ENCODE peak calls at places on chromosomes 6 and 20, in four cellular contexts. G is glutamatergic neuron, J is A172, V is H7. W is an unnamed sample.
A peak's percentile ranks its signal among the peaks of the same experiment; 100 is the strongest.

GRCh38 chr6:21149460-21149859 is 444.1 kb upstream of the SOX4 start:
- DNase-seq in G (no peak), J (peak; percentile 70), V (no peak), W (no peak)

GRCh38 chr6:131281471-131282270 is 146.4 kb downstream of the AKAP7 start:
- DNase-seq in G (no peak), J (no peak), V (peak; percentile 11), W (no peak)

GRCh38 chr20:35953411-35954199 is 697 bp downstream of the SCAND1 start:
- DNase-seq in G (peak; percentile 64), J (peak; percentile 14), V (peak; percentile 75), W (peak; percentile 19)

GRCh38 chr6:33299237-33299944 is 649 bp upstream of the RGL2 start:
- DNase-seq in G (peak; percentile 94), J (peak; percentile 86), V (peak; percentile 94), W (peak; percentile 75)

GRCh38 chr20:64115171-64115911 is 8.0 kb upstream of the NPBWR2 start:
- DNase-seq in G (peak; percentile 13), J (no peak), V (no peak), W (no peak)

GRCh38 chr6:138396709-138397108 is 7.3 kb upstream of the HEBP2 start:
- DNase-seq in G (no peak), J (no peak), V (no peak), W (no peak)

GRCh38 chr20:32648761-32649615 is 24.8 kb downstream of the C20orf203 start:
- DNase-seq in G (no peak), J (peak; percentile 14), V (peak; percentile 43), W (peak; percentile 82)

GRCh38 chr6:13916230-13916944 is 8.4 kb upstream of the RNF182 start:
- DNase-seq in G (no peak), J (peak; percentile 10), V (no peak), W (peak; percentile 58)

GRCh38 chr20:62616728-62617621 is 25.3 kb upstream of the SLCO4A1 start:
- DNase-seq in G (peak; percentile 89), J (peak; percentile 71), V (peak; percentile 96), W (peak; percentile 37)

GRCh38 chr6:169788809-169789145 is 37.4 kb downstream of the ERMARD start:
- DNase-seq in G (no peak), J (no peak), V (no peak), W (no peak)

GRCh38 chr6:74764486-74764885 is 441.4 kb downstream of the COL12A1 start:
- DNase-seq in G (no peak), J (no peak), V (no peak), W (no peak)

GRCh38 chr6:133704371-133704770 is 184.5 kb upstream of the TCF21 start:
- DNase-seq in G (no peak), J (no peak), V (no peak), W (no peak)

GRCh38 chr6:157332813-157333212 is 9.5 kb upstream of the TMEM242 start:
- DNase-seq in G (no peak), J (no peak), V (no peak), W (no peak)

GRCh38 chr6:82270791-82271392 is 23.3 kb upstream of the IBTK start:
- DNase-seq in G (no peak), J (peak; percentile 21), V (no peak), W (peak; percentile 62)

GRCh38 chr6:10875026-10875425 is 6.8 kb downstream of the GCM2 start:
- DNase-seq in G (no peak), J (no peak), V (no peak), W (no peak)

W was measured in bronchial epithelial cell.